ENCODE peak calls at places on chromosome 2, in four cellular contexts. One of them, this sample, is unnamed.

GRCh38 chr2:121707344-121707919 is 29.2 kb downstream of the NIFK start:
- DNase-seq in K562: no peak
- DNase-seq in GM12878: no peak
- DNase-seq in H1: no peak
- DNase-seq in this sample: no peak

GRCh38 chr2:179571141-179571713 is 290.2 kb downstream of the ZNF385B start:
- DNase-seq in K562: no peak
- DNase-seq in GM12878: no peak
- DNase-seq in H1: no peak
- DNase-seq in this sample: no peak

GRCh38 chr2:80304522-80304878 is at the start of gene LRRTM1:
- DNase-seq in K562: peak
- DNase-seq in GM12878: no peak
- DNase-seq in H1: no peak
- DNase-seq in this sample: no peak

GRCh38 chr2:62217980-62218379 is 22.1 kb downstream of the B3GNT2 start:
- DNase-seq in K562: no peak
- DNase-seq in GM12878: no peak
- DNase-seq in H1: no peak
- DNase-seq in this sample: no peak

GRCh38 chr2:235701206-235701605 is 207.4 kb downstream of the AGAP1 start:
- DNase-seq in K562: no peak
- DNase-seq in GM12878: no peak
- DNase-seq in H1: no peak
- DNase-seq in this sample: no peak

GRCh38 chr2:145777297-145777696 is 1257.4 kb upstream of the ZEB2 start:
- DNase-seq in K562: no peak
- DNase-seq in GM12878: no peak
- DNase-seq in H1: no peak
- DNase-seq in this sample: no peak

GRCh38 chr2:241496904-241497877 is 11.2 kb downstream of the STK25 start:
- DNase-seq in K562: no peak
- DNase-seq in GM12878: no peak
- DNase-seq in H1: no peak
- DNase-seq in this sample: no peak

GRCh38 chr2:46655551-46656436 is 176.4 kb downstream of the TMEM247 start:
- DNase-seq in K562: no peak
- DNase-seq in GM12878: no peak
- DNase-seq in H1: no peak
- DNase-seq in this sample: no peak

GRCh38 chr2:203327918-203328734 is at the start of gene ABI2:
- DNase-seq in K562: peak
- DNase-seq in GM12878: no peak
- DNase-seq in H1: peak
- DNase-seq in this sample: peak

GRCh38 chr2:134773372-134774073 is 54.7 kb upstream of the TMEM163 start:
- DNase-seq in K562: no peak
- DNase-seq in GM12878: no peak
- DNase-seq in H1: peak
- DNase-seq in this sample: no peak

GRCh38 chr2:25899404-25899925 is 21.2 kb upstream of the ASXL2 start:
- DNase-seq in K562: no peak
- DNase-seq in GM12878: no peak
- DNase-seq in H1: no peak
- DNase-seq in this sample: no peak

GRCh38 chr2:102453497-102453896 is 19.5 kb upstream of the SLC9A4 start:
- DNase-seq in K562: no peak
- DNase-seq in GM12878: no peak
- DNase-seq in H1: no peak
- DNase-seq in this sample: no peak

GRCh38 chr2:43218550-43219382 is 7.6 kb downstream of the ZFP36L2 start:
- DNase-seq in K562: peak
- DNase-seq in GM12878: no peak
- DNase-seq in H1: no peak
- DNase-seq in this sample: no peak

DNA sequence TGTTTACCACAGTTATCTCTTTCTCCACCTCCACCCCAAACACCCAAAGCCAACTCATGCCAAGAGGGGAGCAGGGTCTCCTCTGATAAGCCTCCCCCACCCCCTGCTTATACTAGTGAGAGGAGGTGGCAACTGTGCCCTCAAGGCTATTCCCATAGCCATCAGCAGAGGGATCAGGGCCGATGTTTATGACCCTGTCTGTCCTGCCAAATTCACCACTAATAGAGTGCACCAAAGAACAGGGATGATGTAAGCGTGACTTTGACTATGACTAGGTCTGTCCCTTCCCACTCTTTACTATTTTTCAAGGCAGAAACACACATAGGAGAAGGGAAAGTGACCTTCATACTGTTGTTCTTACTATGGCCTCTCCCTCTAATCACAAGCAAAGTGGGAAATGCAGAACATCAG is 74.6 kb downstream of the CLHC1 start:
- DNase-seq in K562: peak
- DNase-seq in GM12878: no peak
- DNase-seq in H1: no peak
- DNase-seq in this sample: no peak
- TF ChIP-seq EGR1 in K562: peak
- TF ChIP-seq EGR1 in GM12878: no peak
- TF ChIP-seq EGR1 in H1: no peak
- TF ChIP-seq EGR1 in this sample: no peak

GRCh38 chr2:189841019-189841418 is 56.8 kb downstream of the PMS1 start:
- DNase-seq in K562: no peak
- DNase-seq in GM12878: no peak
- DNase-seq in H1: no peak
- DNase-seq in this sample: no peak
- TF ChIP-seq EGR1 in K562: no peak
- TF ChIP-seq EGR1 in GM12878: no peak
- TF ChIP-seq EGR1 in H1: no peak
- TF ChIP-seq EGR1 in this sample: no peak

GRCh38 chr2:216563646-216564045 is 65.0 kb downstream of the RPL37A start:
- DNase-seq in K562: no peak
- DNase-seq in GM12878: no peak
- DNase-seq in H1: no peak
- DNase-seq in this sample: no peak
- TF ChIP-seq EGR1 in K562: no peak
- TF ChIP-seq EGR1 in GM12878: no peak
- TF ChIP-seq EGR1 in H1: no peak
- TF ChIP-seq EGR1 in this sample: no peak

GRCh38 chr2:100197643-100198153 is 55.3 kb upstream of the AFF3 start:
- DNase-seq in K562: no peak
- DNase-seq in GM12878: no peak
- DNase-seq in H1: peak
- DNase-seq in this sample: no peak
- TF ChIP-seq EGR1 in K562: no peak
- TF ChIP-seq EGR1 in GM12878: no peak
- TF ChIP-seq EGR1 in H1: no peak
- TF ChIP-seq EGR1 in this sample: no peak

DNA sequence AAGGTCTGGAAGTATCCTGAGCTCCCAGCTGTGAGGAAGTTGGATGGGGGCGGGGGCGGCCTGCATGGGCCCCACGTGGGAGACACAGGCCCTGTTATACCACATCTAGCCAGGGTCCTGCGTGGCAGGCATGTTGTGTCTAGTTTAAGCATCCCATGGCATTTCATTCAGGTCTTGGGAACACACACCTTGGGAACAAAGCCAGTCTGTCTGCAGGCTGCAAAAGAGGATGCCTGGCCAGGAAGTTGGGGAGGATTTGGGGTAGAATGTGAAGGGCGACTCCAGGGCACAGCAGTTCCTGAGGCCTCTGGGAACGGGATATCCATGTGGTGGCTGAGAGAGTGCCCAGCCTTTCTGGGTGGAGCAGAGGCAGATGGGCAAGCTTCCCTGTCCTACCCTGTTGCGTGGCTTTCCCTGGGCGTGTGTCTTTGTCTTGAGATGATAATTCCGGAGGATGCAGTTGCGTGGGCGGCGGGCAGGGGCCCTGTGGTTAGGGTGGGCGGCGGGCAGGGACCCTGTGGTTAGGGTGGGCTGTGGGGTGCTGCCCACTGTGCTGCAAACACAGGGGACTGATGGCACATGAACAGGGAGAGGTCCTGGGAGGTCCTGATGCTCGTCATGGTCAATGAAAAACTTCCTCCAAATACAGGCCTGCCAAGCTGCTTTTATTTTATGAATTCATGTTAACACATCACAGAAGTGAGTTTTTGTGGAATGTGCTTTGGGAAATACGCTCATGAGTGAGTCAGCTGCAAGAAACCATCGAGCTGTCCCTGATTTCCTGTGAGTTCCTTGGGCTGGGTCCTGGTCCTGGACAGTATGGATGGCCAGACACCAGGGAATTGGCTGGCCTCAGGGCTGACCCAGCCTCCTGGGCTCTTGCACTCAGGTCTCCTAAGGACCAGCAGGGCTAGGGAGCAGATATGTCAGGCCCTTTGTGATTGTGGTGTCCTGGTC is 90.0 kb upstream of the HS6ST1 start:
- DNase-seq in K562: no peak
- DNase-seq in GM12878: no peak
- DNase-seq in H1: peak
- DNase-seq in this sample: no peak
- TF ChIP-seq EGR1 in K562: peak
- TF ChIP-seq EGR1 in GM12878: no peak
- TF ChIP-seq EGR1 in H1: no peak
- TF ChIP-seq EGR1 in this sample: no peak

GRCh38 chr2:27855476-27855875 is 34.7 kb downstream of the RBKS start:
- DNase-seq in K562: no peak
- DNase-seq in GM12878: no peak
- DNase-seq in H1: no peak
- DNase-seq in this sample: no peak
- TF ChIP-seq EGR1 in K562: no peak
- TF ChIP-seq EGR1 in GM12878: no peak
- TF ChIP-seq EGR1 in H1: no peak
- TF ChIP-seq EGR1 in this sample: no peak

GRCh38 chr2:234241656-234242445 is 191.3 kb downstream of the SPP2 start:
- DNase-seq in K562: no peak
- DNase-seq in GM12878: no peak
- DNase-seq in H1: no peak
- DNase-seq in this sample: no peak
- TF ChIP-seq EGR1 in K562: no peak
- TF ChIP-seq EGR1 in GM12878: no peak
- TF ChIP-seq EGR1 in H1: no peak
- TF ChIP-seq EGR1 in this sample: peak

GRCh38 chr2:113131343-113131933 is 4.0 kb downstream of the IL1RN start:
- DNase-seq in K562: no peak
- DNase-seq in GM12878: no peak
- DNase-seq in H1: peak
- DNase-seq in this sample: no peak

GRCh38 chr2:113132622-113133021 is 5.2 kb downstream of the IL1RN start:
- DNase-seq in K562: no peak
- DNase-seq in GM12878: no peak
- DNase-seq in H1: no peak
- DNase-seq in this sample: no peak

GRCh38 chr2:113136828-113137775 is 9.7 kb downstream of the IL1RN start:
- DNase-seq in K562: peak
- DNase-seq in GM12878: no peak
- DNase-seq in H1: peak
- DNase-seq in this sample: no peak

GRCh38 chr2:113135354-113135753 is 8.0 kb downstream of the IL1RN start:
- DNase-seq in K562: no peak
- DNase-seq in GM12878: no peak
- DNase-seq in H1: peak
- DNase-seq in this sample: no peak

DNA sequence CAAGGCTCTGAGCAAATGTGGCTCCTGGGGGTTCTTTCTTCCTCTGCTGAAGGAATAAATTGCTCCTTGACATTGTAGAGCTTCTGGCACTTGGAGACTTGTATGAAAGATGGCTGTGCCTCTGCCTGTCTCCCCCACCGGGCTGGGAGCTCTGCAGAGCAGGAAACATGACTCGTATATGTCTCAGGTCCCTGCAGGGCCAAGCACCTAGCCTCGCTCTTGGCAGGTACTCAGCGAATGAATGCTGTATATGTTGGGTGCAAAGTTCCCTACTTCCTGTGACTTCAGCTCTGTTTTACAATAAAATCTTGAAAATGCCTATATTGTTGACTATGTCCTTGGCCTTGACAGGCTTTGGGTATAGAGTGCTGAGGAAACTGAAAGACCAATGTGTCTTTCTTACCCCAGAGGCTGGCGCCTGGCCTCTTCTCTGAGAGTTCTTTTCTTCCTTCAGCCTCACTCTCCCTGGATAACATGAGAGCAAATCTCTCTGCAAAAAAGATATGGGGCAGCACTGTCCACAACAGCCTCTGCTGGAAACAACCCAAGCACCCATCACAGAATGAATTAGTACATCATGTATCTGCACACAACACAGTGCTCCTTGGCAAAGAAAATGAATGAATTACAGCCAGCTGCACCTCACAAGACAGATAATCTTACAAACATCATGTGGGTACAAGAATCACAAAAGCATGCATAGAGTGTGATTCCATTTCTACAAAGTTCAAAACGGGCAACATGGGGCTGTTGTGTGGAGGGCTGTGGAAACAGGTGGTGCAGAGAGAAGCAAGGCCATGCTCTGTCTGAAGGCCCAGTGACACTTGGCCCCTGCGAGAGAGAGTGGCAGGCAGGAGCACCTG is 6.5 kb downstream of the IL1RN start:
- DNase-seq in K562: no peak
- DNase-seq in GM12878: no peak
- DNase-seq in H1: peak
- DNase-seq in this sample: no peak
- TF ChIP-seq EGR1 in K562: no peak
- TF ChIP-seq EGR1 in GM12878: no peak
- TF ChIP-seq EGR1 in H1: no peak
- TF ChIP-seq EGR1 in this sample: no peak

GRCh38 chr2:187055463-187055862 is 206.5 kb upstream of the ZSWIM2 start:
- DNase-seq in K562: no peak
- DNase-seq in GM12878: no peak
- DNase-seq in H1: no peak
- DNase-seq in this sample: no peak

GRCh38 chr2:187054501-187055319 is 205.7 kb upstream of the ZSWIM2 start:
- DNase-seq in K562: no peak
- DNase-seq in GM12878: no peak
- DNase-seq in H1: no peak
- DNase-seq in this sample: no peak

GRCh38 chr2:187051350-187051749 is 202.4 kb upstream of the ZSWIM2 start:
- DNase-seq in K562: no peak
- DNase-seq in GM12878: no peak
- DNase-seq in H1: no peak
- DNase-seq in this sample: no peak

GRCh38 chr2:187050409-187050998 is 201.5 kb upstream of the ZSWIM2 start:
- DNase-seq in K562: no peak
- DNase-seq in GM12878: no peak
- DNase-seq in H1: no peak
- DNase-seq in this sample: no peak
- TF ChIP-seq EGR1 in K562: no peak
- TF ChIP-seq EGR1 in GM12878: no peak
- TF ChIP-seq EGR1 in H1: no peak
- TF ChIP-seq EGR1 in this sample: no peak